ENCODE peak calls at places on chromosome 21, in six cellular contexts. X, M, S, L, Z and Y are unnamed samples.

GRCh38 chr21:27528697-27529096 is 561.8 kb upstream of the ADAMTS5 start:
- DNase-seq in X (no peak), M (no peak), S (no peak), L (no peak), Z (no peak), Y (no peak)

GRCh38 chr21:26070121-26070520 is 100.4 kb downstream of the APP start:
- DNase-seq in X (no peak), M (no peak), S (no peak), L (no peak), Z (no peak), Y (no peak)

GRCh38 chr21:26965091-26965566 is 1.8 kb downstream of the ADAMTS5 start:
- DNase-seq in X (no peak), M (no peak), S (no peak), L (no peak), Z (peak), Y (no peak)

GRCh38 chr21:20875741-20876140 is 122.5 kb upstream of the NCAM2 start:
- DNase-seq in X (no peak), M (no peak), S (no peak), L (no peak), Z (no peak), Y (no peak)

GRCh38 chr21:31554511-31555022 is 104.9 kb upstream of the SOD1 start:
- DNase-seq in X (peak), M (no peak), S (peak), L (no peak), Z (peak), Y (peak)

GRCh38 chr21:35274090-35274489 is 225.0 kb upstream of the RUNX1 start:
- DNase-seq in X (no peak), M (no peak), S (no peak), L (no peak), Z (no peak), Y (no peak)

GRCh38 chr21:30249936-30250335 is 32.8 kb downstream of the KRTAP24-1 start:
- DNase-seq in X (no peak), M (no peak), S (no peak), L (no peak), Z (no peak), Y (no peak)

GRCh38 chr21:16908087-16908486 is 604.8 kb upstream of the CXADR start:
- DNase-seq in X (peak), M (no peak), S (no peak), L (peak), Z (no peak), Y (no peak)

GRCh38 chr21:29873908-29874307 is 65.9 kb downstream of the GRIK1 start:
- DNase-seq in X (no peak), M (no peak), S (no peak), L (no peak), Z (no peak), Y (no peak)

GRCh38 chr21:31665397-31665796 is 5.9 kb downstream of the SOD1 start:
- DNase-seq in X (peak), M (no peak), S (peak), L (peak), Z (no peak), Y (peak)

GRCh38 chr21:26732442-26733221 is 112.6 kb downstream of the ADAMTS1 start:
- DNase-seq in X (peak), M (no peak), S (peak), L (peak), Z (no peak), Y (peak)

GRCh38 chr21:34881894-34882371 is 167.2 kb downstream of the RUNX1 start:
- DNase-seq in X (peak), M (no peak), S (no peak), L (peak), Z (no peak), Y (no peak)

GRCh38 chr21:31473685-31474345 is 129.8 kb upstream of the TIAM1 start:
- DNase-seq in X (no peak), M (no peak), S (no peak), L (no peak), Z (no peak), Y (no peak)

GRCh38 chr21:8993284-8993942 is 1528.0 kb upstream of the TPTE start:
- DNase-seq in X (no peak), M (no peak), S (no peak), L (peak), Z (no peak), Y (no peak)

GRCh38 chr21:25735895-25736597 is 1.3 kb downstream of the GABPA start:
- DNase-seq in X (peak), M (no peak), S (no peak), L (peak), Z (no peak), Y (no peak)

GRCh38 chr21:30227633-30228404 is 11.9 kb upstream of the CLDN8 start:
- DNase-seq in X (peak), M (peak), S (no peak), L (peak), Z (no peak), Y (no peak)

GRCh38 chr21:16794944-16795343 is 717.9 kb upstream of the CXADR start:
- DNase-seq in X (peak), M (no peak), S (no peak), L (peak), Z (no peak), Y (no peak)

GRCh38 chr21:15755125-15755524 is 25.3 kb downstream of the USP25 start:
- DNase-seq in X (no peak), M (no peak), S (no peak), L (no peak), Z (no peak), Y (no peak)

GRCh38 chr21:35220301-35220700 is 171.2 kb upstream of the RUNX1 start:
- DNase-seq in X (no peak), M (no peak), S (no peak), L (no peak), Z (no peak), Y (no peak)

GRCh38 chr21:26550357-26550756 is 22.7 kb downstream of the CYYR1 start:
- DNase-seq in X (peak), M (no peak), S (no peak), L (no peak), Z (no peak), Y (no peak)

GRCh38 chr21:28636988-28637691 is 355.5 kb downstream of the LTN1 start:
- DNase-seq in X (peak), M (no peak), S (no peak), L (peak), Z (no peak), Y (peak)

GRCh38 chr21:26815197-26815596 is 30.0 kb downstream of the ADAMTS1 start:
- DNase-seq in X (no peak), M (no peak), S (no peak), L (no peak), Z (no peak), Y (no peak)

GRCh38 chr21:35648512-35648911 is 411.8 kb downstream of the SETD4 start:
- DNase-seq in X (peak), M (no peak), S (no peak), L (no peak), Z (no peak), Y (no peak)

GRCh38 chr21:25039461-25040380 is 567.6 kb downstream of the MRPL39 start:
- DNase-seq in X (no peak), M (no peak), S (no peak), L (no peak), Z (peak), Y (no peak)

GRCh38 chr21:21247441-21247840 is 249.2 kb downstream of the NCAM2 start:
- DNase-seq in X (no peak), M (no peak), S (no peak), L (no peak), Z (no peak), Y (no peak)

GRCh38 chr21:35508389-35508888 is 459.3 kb upstream of the RUNX1 start:
- DNase-seq in X (peak), M (peak), S (peak), L (peak), Z (no peak), Y (peak)

GRCh38 chr21:14084068-14084501 is 126.7 kb downstream of the LIPI start:
- DNase-seq in X (no peak), M (no peak), S (no peak), L (no peak), Z (no peak), Y (no peak)

GRCh38 chr21:31687108-31687507 is 27.6 kb downstream of the SOD1 start:
- DNase-seq in X (no peak), M (no peak), S (no peak), L (no peak), Z (no peak), Y (no peak)

GRCh38 chr21:17900281-17900989 is 81.3 kb upstream of the C21orf91 start:
- DNase-seq in X (no peak), M (no peak), S (no peak), L (no peak), Z (no peak), Y (peak)

GRCh38 chr21:35178098-35178497 is 129.0 kb upstream of the RUNX1 start:
- DNase-seq in X (no peak), M (no peak), S (no peak), L (no peak), Z (no peak), Y (no peak)

GRCh38 chr21:29805110-29805509 is 134.7 kb downstream of the GRIK1 start:
- DNase-seq in X (peak), M (no peak), S (no peak), L (no peak), Z (no peak), Y (no peak)

GRCh38 chr21:28745131-28746055 is 247.3 kb downstream of the LTN1 start:
- DNase-seq in X (peak), M (peak), S (peak), L (peak), Z (peak), Y (peak)

GRCh38 chr21:28336299-28336698 is 656.4 kb downstream of the LTN1 start:
- DNase-seq in X (peak), M (no peak), S (no peak), L (peak), Z (no peak), Y (no peak)

DNA sequence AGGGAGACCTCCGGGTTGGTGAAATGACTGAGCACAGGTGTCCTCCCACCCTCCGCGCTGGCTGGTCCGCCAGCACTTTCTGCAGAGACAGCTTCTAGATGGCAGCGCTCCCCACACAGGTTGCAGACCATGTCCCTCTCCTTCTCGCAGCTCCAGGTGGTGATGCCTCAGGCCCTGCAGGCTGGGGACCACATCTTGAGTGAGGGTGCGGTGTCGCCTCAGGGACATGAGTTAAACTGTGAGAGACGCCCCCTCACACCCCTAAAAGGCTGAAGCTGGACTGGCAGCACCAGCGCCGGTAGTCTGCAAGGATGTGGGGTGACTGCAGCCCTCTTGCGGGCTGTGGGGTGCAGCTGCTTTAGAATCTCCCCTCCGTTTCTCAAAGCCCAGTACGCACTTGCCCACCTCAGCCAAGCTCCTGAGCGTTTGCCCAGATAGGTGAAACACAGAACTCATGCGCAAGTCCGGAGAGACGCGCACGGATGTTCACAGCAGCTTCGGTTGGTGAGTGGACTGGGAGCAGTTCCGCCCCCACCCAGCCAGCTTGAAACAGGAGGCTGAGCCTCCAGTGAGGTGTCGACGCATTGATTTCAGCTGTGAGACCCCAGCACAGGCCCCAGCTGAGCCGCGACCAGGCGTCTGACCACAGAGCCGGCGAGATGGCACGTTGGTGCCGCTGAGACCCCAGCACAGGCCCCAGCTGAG is 28.5 kb downstream of the COL6A1 start:
- DNase-seq in X (no peak), M (no peak), S (no peak), L (no peak), Z (no peak), Y (no peak)
- TF ChIP-seq CTCF in X (no peak), M (no peak), S (no peak), L (no peak), Z (no peak), Y (no peak)

DNA sequence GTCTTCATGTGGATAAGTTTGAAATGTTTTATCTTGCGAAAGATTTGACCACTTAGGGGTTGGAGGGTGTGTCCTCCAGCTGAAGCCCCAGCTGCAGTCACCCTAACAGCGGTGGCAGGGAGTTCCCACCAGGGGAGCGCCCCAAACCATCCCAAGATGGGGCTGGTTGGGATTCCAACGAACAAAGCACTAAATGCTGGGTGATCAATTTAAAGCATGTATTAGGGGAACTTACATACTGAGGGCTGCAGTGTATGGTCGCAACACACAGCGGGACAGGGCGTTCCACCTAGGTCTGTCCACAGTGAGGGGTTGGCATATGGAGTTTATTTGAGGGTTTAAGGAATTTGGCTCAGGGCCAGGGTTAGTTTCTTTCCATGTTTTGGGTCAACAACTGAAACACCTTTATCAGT is 26.3 kb downstream of the SLC37A1 start:
- DNase-seq in X (no peak), M (no peak), S (no peak), L (no peak), Z (no peak), Y (no peak)
- TF ChIP-seq CTCF in X (peak), M (no peak), S (no peak), L (no peak), Z (peak), Y (no peak)

DNA sequence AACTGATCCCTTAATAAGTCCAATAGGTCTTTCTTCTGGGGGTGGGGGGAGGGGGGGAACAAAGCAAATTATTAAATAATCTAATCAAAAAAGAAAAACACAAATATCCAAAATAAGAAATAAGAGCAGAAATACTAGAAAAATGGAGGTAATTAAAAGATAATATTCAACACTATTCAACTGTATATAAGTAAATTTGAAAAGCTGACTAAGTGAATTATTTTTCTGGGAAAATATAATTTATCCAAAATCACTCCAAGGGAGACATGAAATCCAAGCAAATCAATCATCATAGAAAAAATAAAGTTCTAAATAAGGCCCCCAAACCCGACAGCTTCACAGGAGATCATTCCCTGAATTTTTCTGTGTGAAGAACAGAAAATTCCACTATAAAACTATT is 18.8 kb downstream of the VPS26C start:
- DNase-seq in X (no peak), M (no peak), S (no peak), L (no peak), Z (no peak), Y (no peak)
- TF ChIP-seq CTCF in X (no peak), M (no peak), S (no peak), L (no peak), Z (no peak), Y (no peak)

DNA sequence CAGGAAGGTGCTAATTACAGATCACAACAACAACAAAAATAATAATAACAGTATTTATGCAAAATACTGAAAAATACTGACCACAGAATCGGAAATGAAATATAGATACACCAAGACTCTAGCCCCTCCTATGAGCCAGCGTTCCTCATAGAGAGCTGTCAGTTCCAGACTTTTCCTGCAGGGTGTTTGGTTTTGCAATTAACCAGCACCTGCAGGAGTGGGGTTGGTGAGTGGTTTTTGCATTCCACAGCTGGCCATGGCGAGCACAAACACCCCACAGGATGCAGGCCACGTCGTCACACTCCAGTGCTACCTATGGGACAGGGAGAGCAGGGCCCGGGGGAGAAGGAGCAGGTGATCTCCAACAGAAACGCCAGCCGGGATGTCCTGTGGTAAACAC is 94.1 kb downstream of the ERG start:
- DNase-seq in X (no peak), M (no peak), S (no peak), L (no peak), Z (no peak), Y (no peak)
- TF ChIP-seq CTCF in X (no peak), M (no peak), S (no peak), L (no peak), Z (no peak), Y (no peak)

GRCh38 chr21:38659936-38660332 is 145.8 kb upstream of the ETS2 start:
- DNase-seq in X (no peak), M (no peak), S (no peak), L (no peak), Z (no peak), Y (no peak)
- TF ChIP-seq CTCF in X (no peak), M (no peak), S (no peak), L (no peak), Z (no peak), Y (no peak)

GRCh38 chr21:32976791-32977190 is 48.9 kb upstream of the OLIG2 start:
- DNase-seq in X (no peak), M (no peak), S (no peak), L (no peak), Z (no peak), Y (no peak)

GRCh38 chr21:32981096-32981495 is 44.6 kb upstream of the OLIG2 start:
- DNase-seq in X (no peak), M (no peak), S (no peak), L (no peak), Z (no peak), Y (no peak)

GRCh38 chr21:32977216-32977615 is 48.5 kb upstream of the OLIG2 start:
- DNase-seq in X (no peak), M (no peak), S (no peak), L (no peak), Z (no peak), Y (no peak)

GRCh38 chr21:32979598-32980268 is 46.0 kb upstream of the OLIG2 start:
- DNase-seq in X (no peak), M (no peak), S (no peak), L (no peak), Z (no peak), Y (no peak)

GRCh38 chr21:32978346-32979270 is 47.1 kb upstream of the OLIG2 start:
- DNase-seq in X (no peak), M (no peak), S (no peak), L (no peak), Z (no peak), Y (no peak)
- TF ChIP-seq CTCF in X (no peak), M (no peak), S (no peak), L (no peak), Z (no peak), Y (no peak)

DNA sequence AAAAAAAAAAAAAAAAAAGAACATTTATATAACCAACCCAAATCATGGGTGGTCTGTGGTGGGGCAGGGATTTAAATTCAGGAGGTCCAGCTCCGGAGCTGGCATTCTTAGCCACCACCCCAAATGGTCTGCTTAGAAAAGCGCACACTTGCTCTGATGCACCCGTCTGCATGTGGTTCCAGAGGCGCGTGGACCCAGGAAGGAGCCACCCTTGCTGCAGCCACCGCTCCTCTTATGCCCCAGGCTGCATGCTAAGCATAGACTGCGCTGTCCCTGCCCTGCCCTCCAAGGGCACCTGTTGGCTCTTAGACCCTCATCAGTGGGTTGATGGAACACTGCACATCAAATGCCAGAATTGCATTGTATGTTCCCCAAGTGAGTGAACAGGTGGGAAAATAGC is 41.4 kb downstream of the ATP5PO start:
- DNase-seq in X (no peak), M (no peak), S (no peak), L (no peak), Z (no peak), Y (no peak)
- TF ChIP-seq CTCF in X (no peak), M (no peak), S (no peak), L (no peak), Z (no peak), Y (no peak)

DNA sequence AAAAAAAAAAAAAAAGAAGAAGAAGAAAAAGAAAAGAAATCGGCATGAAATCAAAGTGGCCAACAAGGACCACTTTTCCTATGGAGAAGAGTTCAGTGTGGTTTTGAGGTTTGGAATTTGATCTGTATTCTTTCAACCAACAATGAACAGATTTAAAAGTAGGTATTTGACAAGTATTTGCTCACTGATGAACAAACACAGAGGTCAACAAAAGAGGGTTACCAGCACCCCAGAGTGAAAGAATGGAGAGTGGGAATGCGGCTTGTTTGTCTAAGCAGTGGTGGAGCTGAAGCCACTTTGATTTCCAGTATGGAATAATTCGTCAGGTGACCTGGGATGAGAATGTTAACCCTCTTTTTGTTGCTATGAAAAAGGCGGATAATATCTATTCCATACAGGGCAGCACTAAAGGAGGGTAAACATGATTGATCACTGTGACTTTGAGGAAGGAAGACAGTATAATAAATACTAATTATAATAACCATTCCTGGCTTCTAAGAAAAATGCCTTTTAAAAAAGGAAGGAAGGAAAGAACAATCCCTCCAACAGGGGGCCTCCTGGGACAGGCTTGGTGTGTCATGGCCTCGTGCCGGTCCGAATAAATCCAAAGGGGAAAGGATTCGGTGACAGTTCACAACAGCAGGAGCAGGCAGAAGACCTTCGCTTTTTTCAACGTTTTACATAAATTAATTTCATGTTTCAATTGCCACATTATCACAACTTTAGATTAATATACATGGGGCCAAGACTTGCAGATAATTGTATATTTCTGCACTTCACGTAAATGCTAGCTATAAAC is 37.2 kb upstream of the SIM2 start:
- DNase-seq in X (peak), M (no peak), S (peak), L (peak), Z (no peak), Y (no peak)
- TF ChIP-seq CTCF in X (peak), M (peak), S (no peak), L (peak), Z (no peak), Y (peak)

GRCh38 chr21:40841524-40842196 is 5.3 kb downstream of the DSCAM start:
- DNase-seq in X (peak), M (no peak), S (peak), L (peak), Z (no peak), Y (peak)
- TF ChIP-seq CTCF in X (peak), M (no peak), S (peak), L (no peak), Z (no peak), Y (no peak)